ENCODE peak calls at places on chromosomes 16 and 17, in six cellular contexts. V is fibroblast of mammary gland, P is neural progenitor cell, Z is heart left ventricle, O is cardiac muscle cell, C is PC-9. Q is an unnamed sample.

GRCh38 chr16:2939968-2940367 is 24.1 kb upstream of the KREMEN2 start:
- DNase-seq in V (no peak), P (no peak), Z (no peak), O (no peak), C (no peak), Q (no peak)

GRCh38 chr17:76239538-76240274 is 587 bp downstream of the RNF157 start:
- DNase-seq in V (no peak), P (peak), Z (no peak), O (peak), C (no peak), Q (no peak)

GRCh38 chr17:82952019-82952418 is 112.2 kb upstream of the ZNF750 start:
- DNase-seq in V (no peak), P (no peak), Z (no peak), O (no peak), C (no peak), Q (no peak)

GRCh38 chr17:6090253-6090652 is 20.1 kb downstream of the WSCD1 start:
- DNase-seq in V (no peak), P (no peak), Z (no peak), O (no peak), C (no peak), Q (no peak)

GRCh38 chr16:57753448-57754353 is 18.1 kb downstream of the KATNB1 start:
- DNase-seq in V (no peak), P (no peak), Z (no peak), O (no peak), C (no peak), Q (no peak)

GRCh38 chr16:85757341-85757822 is 6.5 kb upstream of the C16orf74 start:
- DNase-seq in V (peak), P (no peak), Z (no peak), O (no peak), C (no peak), Q (peak)

GRCh38 chr16:78452030-78452429 is 352.6 kb downstream of the WWOX start:
- DNase-seq in V (no peak), P (no peak), Z (no peak), O (no peak), C (no peak), Q (no peak)

GRCh38 chr17:57356153-57356721 is 99.9 kb downstream of the MSI2 start:
- DNase-seq in V (no peak), P (no peak), Z (no peak), O (no peak), C (no peak), Q (no peak)

GRCh38 chr16:30065943-30066881 is 652 bp downstream of the ALDOA start:
- DNase-seq in V (peak), P (peak), Z (no peak), O (peak), C (no peak), Q (peak)

GRCh38 chr17:60077672-60078519 is 825 bp downstream of the HEATR6 start:
- DNase-seq in V (peak), P (peak), Z (no peak), O (no peak), C (no peak), Q (peak)

DNA sequence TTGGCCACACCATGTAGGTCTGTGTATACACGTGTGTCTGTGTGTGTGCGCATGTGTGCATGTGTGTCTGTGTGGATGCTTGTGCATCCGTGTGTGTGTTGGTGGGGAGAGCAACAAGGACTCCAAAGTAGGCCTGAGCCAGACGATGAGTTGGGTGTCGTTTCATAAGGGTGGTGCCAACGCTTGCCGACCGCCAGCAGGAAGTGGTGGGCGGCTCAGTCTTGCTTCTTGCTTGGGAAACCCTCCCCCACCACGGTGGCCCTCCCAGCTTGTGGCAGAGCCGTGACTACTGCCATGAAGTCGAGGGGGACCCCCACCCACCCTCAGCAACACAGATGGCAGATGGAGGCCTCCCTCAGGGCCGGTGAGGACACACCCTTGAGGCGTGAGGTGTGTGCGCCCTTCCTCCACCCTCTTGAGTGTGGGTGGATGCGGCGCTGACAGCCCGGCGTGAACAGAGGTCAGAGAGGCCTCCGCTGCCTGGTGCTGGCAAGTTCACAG is 17.5 kb downstream of the SBK1 start:
- DNase-seq in V (no peak), P (no peak), Z (no peak), O (no peak), C (no peak), Q (no peak)
- H3K4me3 ChIP-seq in V (no peak), P (no peak), Z (no peak), O (no peak), C (no peak), Q (no peak)

GRCh38 chr17:28467456-28468025 is 5.9 kb upstream of the SLC13A2 start:
- DNase-seq in V (peak), P (no peak), Z (no peak), O (no peak), C (no peak), Q (peak)
- H3K4me3 ChIP-seq in V (no peak), P (no peak), Z (no peak), O (no peak), C (no peak), Q (no peak)

GRCh38 chr17:49779730-49780220 is 8.7 kb upstream of the KAT7 start:
- DNase-seq in V (peak), P (peak), Z (peak), O (peak), C (peak), Q (peak)
- H3K4me3 ChIP-seq in V (no peak), P (no peak), Z (no peak), O (no peak), C (no peak), Q (no peak)

DNA sequence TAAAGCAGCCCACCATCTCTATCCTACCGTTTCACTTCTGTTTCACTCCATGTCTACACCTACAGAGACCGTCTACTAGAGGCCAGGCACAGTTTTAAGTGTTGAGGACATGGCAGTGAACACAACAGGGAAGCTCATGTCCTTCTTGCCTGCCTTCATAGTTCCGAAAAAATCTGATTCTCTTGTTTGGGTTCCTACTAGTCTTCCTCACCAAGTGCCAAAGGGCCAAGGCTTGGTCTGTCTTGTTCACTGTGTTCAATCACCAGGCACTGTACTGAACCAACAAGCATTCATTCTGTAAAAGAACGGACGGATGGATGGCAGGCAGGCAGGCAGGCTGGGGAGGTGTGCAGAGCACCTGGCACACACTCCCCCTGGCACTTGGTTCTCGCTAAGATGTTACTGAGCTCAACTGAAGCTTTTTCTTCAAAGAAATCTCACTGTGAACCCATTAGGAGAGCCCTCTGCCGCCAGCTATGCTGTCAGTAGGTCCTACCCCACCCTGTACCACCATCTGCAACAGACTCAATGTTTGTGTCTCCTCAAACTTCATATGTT is 2.5 kb downstream of the DEXI start:
- DNase-seq in V (no peak), P (no peak), Z (no peak), O (no peak), C (no peak), Q (no peak)
- H3K4me3 ChIP-seq in V (peak), P (peak), Z (no peak), O (no peak), C (no peak), Q (peak)

DNA sequence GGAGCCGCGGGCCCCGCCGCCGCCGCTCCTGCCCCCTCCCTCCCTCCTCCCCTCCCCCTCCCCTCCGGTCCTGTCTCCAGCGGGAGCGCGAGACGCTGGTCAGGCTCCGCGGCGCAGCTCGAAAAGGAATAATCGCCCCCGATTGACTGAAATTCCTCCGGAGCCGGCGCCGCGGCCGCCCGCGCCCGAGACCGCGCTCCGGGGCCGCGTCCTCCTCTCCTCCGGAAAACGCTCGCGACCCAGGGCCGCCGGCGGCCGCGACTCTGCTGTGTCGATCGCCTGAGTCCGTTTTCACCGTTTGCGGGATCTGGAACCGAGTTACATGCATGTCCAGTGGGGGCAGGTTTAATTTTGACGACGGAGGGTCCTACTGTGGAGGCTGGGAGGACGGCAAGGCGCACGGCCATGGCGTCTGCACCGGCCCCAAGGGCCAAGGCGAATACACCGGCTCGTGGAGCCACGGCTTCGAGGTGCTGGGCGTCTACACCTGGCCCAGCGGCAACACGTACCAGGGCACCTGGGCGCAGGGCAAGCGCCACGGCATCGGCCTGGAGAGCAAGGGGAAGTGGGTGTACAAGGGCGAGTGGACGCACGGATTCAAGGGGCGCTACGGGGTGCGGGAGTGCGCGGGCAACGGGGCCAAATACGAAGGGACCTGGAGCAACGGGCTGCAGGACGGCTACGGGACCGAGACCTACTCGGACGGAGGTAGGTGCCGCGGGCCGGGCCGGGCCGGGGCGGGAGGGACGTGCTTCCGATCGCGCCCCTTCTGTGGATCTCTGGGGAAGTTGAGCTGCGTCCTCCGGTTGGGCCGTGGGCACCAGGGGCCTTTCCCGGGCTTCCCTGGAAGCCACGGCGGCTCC is 744 bp downstream of the JPH3 start:
- DNase-seq in V (no peak), P (peak), Z (no peak), O (peak), C (no peak), Q (no peak)
- H3K4me3 ChIP-seq in V (no peak), P (peak), Z (no peak), O (peak), C (no peak), Q (no peak)

DNA sequence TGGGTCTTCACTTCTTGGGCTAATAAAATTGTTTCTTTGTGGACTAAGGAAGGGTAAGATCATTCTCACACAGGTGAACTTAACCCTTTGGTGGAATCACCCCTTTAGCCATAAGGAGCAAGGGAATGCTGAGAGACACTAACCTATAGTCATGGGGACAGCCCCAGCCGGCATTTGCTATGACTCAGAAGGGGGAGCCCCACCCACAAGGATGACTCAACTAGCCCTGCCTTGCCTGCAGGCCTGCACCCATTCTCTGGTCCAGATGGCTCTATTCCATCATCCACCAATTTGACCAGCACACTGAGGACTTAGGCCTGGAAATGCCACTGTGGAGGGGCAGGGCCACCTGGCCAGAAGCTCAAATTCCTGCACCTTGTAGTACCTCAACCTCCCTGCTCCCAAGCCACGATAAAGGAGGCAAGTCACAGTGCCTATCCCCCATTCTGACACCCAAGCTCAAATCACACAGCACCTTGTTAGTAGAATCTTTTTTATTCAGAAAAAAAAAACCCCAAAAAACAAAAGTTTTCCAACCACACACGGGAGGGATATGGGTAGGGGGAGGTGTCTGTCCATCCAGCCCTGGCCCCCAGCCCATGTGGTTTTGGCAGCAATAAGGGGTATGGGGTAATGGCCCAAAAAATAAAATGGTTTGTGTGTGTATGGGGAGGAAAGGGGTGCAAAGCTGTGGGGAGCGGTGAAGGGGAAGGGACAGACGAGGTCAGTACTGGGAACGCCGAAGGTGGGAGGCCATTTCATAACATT is 3.0 kb downstream of the PFN1 start:
- DNase-seq in V (peak), P (no peak), Z (peak), O (no peak), C (peak), Q (peak)
- H3K4me3 ChIP-seq in V (peak), P (no peak), Z (no peak), O (no peak), C (peak), Q (peak)

Q was measured in choroid plexus epithelial cell.